ENCODE peak calls at places on chromosomes 11 and 22, in four cellular contexts. One of them, this sample, is unnamed.

GRCh38 chr11:19696073-19696472 is 16.6 kb upstream of the NAV2 start:
- DNase-seq in spleen: no peak
- DNase-seq in A549: no peak
- DNase-seq in stomach: no peak
- DNase-seq in this sample: no peak

GRCh38 chr22:20526628-20527355 is 19.4 kb downstream of the MED15 start:
- DNase-seq in spleen: no peak
- DNase-seq in A549: no peak
- DNase-seq in stomach: no peak
- DNase-seq in this sample: no peak

GRCh38 chr22:39664485-39665200 is 94.1 kb downstream of the CACNA1I start:
- DNase-seq in spleen: no peak
- DNase-seq in A549: no peak
- DNase-seq in stomach: no peak
- DNase-seq in this sample: peak

GRCh38 chr11:107567739-107568335 is 2.3 kb upstream of the ALKBH8 start:
- DNase-seq in spleen: no peak
- DNase-seq in A549: no peak
- DNase-seq in stomach: no peak
- DNase-seq in this sample: no peak

GRCh38 chr22:22817468-22818201 is 70.0 kb upstream of the IGLL5 start:
- DNase-seq in spleen: peak
- DNase-seq in A549: peak
- DNase-seq in stomach: no peak
- DNase-seq in this sample: no peak

GRCh38 chr11:14073821-14074529 is 111.5 kb downstream of the SPON1 start:
- DNase-seq in spleen: no peak
- DNase-seq in A549: no peak
- DNase-seq in stomach: no peak
- DNase-seq in this sample: no peak

GRCh38 chr11:105713696-105714095 is 103.8 kb downstream of the GRIA4 start:
- DNase-seq in spleen: no peak
- DNase-seq in A549: no peak
- DNase-seq in stomach: no peak
- DNase-seq in this sample: no peak

GRCh38 chr11:60840711-60841430 is 1.0 kb upstream of the CCDC86 start:
- DNase-seq in spleen: no peak
- DNase-seq in A549: no peak
- DNase-seq in stomach: no peak
- DNase-seq in this sample: no peak

GRCh38 chr11:72613977-72614376 is 60.2 kb downstream of the PDE2A start:
- DNase-seq in spleen: peak
- DNase-seq in A549: no peak
- DNase-seq in stomach: no peak
- DNase-seq in this sample: no peak

GRCh38 chr22:26287382-26288228 is 118.3 kb downstream of the SEZ6L start:
- DNase-seq in spleen: no peak
- DNase-seq in A549: no peak
- DNase-seq in stomach: no peak
- DNase-seq in this sample: no peak

GRCh38 chr11:45097721-45098493 is 48.5 kb upstream of the PRDM11 start:
- DNase-seq in spleen: no peak
- DNase-seq in A549: no peak
- DNase-seq in stomach: no peak
- DNase-seq in this sample: peak

GRCh38 chr11:33257897-33258630 is 883 bp downstream of the HIPK3 start:
- DNase-seq in spleen: peak
- DNase-seq in A549: peak
- DNase-seq in stomach: peak
- DNase-seq in this sample: peak

GRCh38 chr22:33018232-33018864 is 39.8 kb downstream of the SYN3 start:
- DNase-seq in spleen: no peak
- DNase-seq in A549: peak
- DNase-seq in stomach: peak
- DNase-seq in this sample: peak

GRCh38 chr11:73404048-73404447 is 27.8 kb downstream of the RELT start:
- DNase-seq in spleen: peak
- DNase-seq in A549: peak
- DNase-seq in stomach: peak
- DNase-seq in this sample: peak

GRCh38 chr11:2581151-2581930 is 118.5 kb downstream of the KCNQ1OT1 start:
- DNase-seq in spleen: peak
- DNase-seq in A549: no peak
- DNase-seq in stomach: peak
- DNase-seq in this sample: no peak

GRCh38 chr11:10927533-10927932 is 69.7 kb upstream of the ZBED5 start:
- DNase-seq in spleen: no peak
- DNase-seq in A549: no peak
- DNase-seq in stomach: no peak
- DNase-seq in this sample: no peak

GRCh38 chr11:61630104-61630503 is 49.2 kb upstream of the SYT7 start:
- DNase-seq in spleen: no peak
- DNase-seq in A549: no peak
- DNase-seq in stomach: no peak
- DNase-seq in this sample: no peak

GRCh38 chr11:64850979-64851567 is 6.6 kb upstream of the CDC42BPG start:
- DNase-seq in spleen: peak
- DNase-seq in A549: no peak
- DNase-seq in stomach: peak
- DNase-seq in this sample: no peak

GRCh38 chr11:66006134-66006890 is 4.0 kb downstream of the BANF1 start:
- DNase-seq in spleen: no peak
- DNase-seq in A549: no peak
- DNase-seq in stomach: no peak
- DNase-seq in this sample: no peak

GRCh38 chr11:66004186-66004585 is 1.9 kb downstream of the BANF1 start:
- DNase-seq in spleen: no peak
- DNase-seq in A549: no peak
- DNase-seq in stomach: no peak
- DNase-seq in this sample: no peak

GRCh38 chr11:66002648-66003225 is 434 bp downstream of the BANF1 start:
- DNase-seq in spleen: no peak
- DNase-seq in A549: peak
- DNase-seq in stomach: peak
- DNase-seq in this sample: no peak

GRCh38 chr11:66003291-66003690 is 988 bp downstream of the BANF1 start:
- DNase-seq in spleen: no peak
- DNase-seq in A549: no peak
- DNase-seq in stomach: no peak
- DNase-seq in this sample: no peak

GRCh38 chr11:66001941-66002647 is at the start of the genes BANF1 and EIF1AD:
- DNase-seq in spleen: peak
- DNase-seq in A549: peak
- DNase-seq in stomach: peak
- DNase-seq in this sample: peak
- TF ChIP-seq POLR2A in spleen: peak
- TF ChIP-seq POLR2A in A549: peak
- TF ChIP-seq POLR2A in stomach: no peak
- TF ChIP-seq POLR2A in this sample: peak

GRCh38 chr22:19142394-19142793 is 2.1 kb downstream of the ESS2 start:
- DNase-seq in spleen: no peak
- DNase-seq in A549: no peak
- DNase-seq in stomach: no peak
- DNase-seq in this sample: no peak

GRCh38 chr22:19146215-19146968 is 1.9 kb upstream of the ESS2 start:
- DNase-seq in spleen: peak
- DNase-seq in A549: peak
- DNase-seq in stomach: no peak
- DNase-seq in this sample: no peak

GRCh38 chr22:19139974-19140373 is 4.5 kb downstream of the ESS2 start:
- DNase-seq in spleen: peak
- DNase-seq in A549: no peak
- DNase-seq in stomach: no peak
- DNase-seq in this sample: no peak

GRCh38 chr22:19143967-19144400 is 467 bp downstream of the ESS2 start:
- DNase-seq in spleen: peak
- DNase-seq in A549: no peak
- DNase-seq in stomach: no peak
- DNase-seq in this sample: peak

DNA sequence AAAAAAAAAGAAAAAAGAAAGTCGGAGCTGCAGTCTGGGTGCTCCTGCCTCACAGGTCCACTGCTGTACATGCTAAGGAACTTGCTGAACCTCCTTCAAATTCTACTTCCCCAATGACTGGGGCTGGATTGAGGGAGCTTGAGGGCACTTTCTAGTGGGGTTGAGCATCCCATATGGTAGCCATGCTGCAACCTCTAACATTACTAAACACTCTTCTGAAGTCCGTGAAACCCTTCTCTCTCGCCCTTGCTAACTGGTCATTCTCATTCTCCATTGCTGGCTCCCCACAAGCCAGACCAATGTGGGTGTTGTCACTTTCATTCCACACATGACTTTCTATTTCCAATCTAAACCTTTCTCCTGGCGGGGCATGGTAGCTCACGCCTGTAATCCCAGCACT is 1.2 kb downstream of the ESS2 start:
- DNase-seq in spleen: no peak
- DNase-seq in A549: no peak
- DNase-seq in stomach: no peak
- DNase-seq in this sample: no peak
- TF ChIP-seq POLR2A in spleen: no peak
- TF ChIP-seq POLR2A in A549: no peak
- TF ChIP-seq POLR2A in stomach: no peak
- TF ChIP-seq POLR2A in this sample: no peak

GRCh38 chr22:49903322-49904039 is 14.8 kb downstream of the ALG12 start:
- DNase-seq in spleen: peak
- DNase-seq in A549: no peak
- DNase-seq in stomach: no peak
- DNase-seq in this sample: peak
- TF ChIP-seq POLR2A in spleen: no peak
- TF ChIP-seq POLR2A in A549: no peak
- TF ChIP-seq POLR2A in stomach: no peak
- TF ChIP-seq POLR2A in this sample: no peak

DNA sequence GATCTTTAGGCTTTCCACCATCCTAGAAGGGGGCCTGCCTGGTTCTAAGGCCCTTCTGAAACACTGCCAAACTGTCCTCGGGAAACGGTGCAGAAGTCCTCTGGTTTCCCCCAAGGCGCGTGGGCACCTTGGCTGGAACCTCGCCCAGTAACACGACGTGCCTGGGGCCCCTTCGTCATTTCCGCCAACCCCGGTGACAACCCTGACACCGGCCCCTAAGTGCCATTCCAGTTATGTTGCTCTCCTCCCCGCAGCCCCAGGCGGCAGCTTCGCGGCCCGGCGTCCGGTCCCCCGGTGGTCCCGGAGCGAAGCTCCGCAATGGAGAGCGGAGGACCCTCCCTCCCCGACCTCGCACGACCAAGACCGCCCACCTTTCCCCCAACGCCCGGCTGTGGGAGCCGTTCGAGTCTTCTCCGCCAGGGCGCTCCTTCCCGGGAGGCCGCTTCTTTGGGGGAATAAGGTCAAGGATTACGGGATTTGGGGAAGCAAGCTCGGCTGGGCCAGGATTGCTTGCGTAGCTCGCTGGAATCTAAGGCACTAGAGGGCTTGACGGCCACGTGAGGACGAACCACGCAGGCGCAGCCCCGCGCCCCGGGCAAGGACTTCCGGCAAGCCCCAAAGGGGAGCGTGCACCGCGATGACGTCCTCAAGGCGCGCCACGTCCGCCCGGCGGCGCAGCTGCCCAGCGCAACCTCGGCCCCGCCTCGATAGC is 648 bp downstream of the RNH1 start:
- DNase-seq in spleen: peak
- DNase-seq in A549: peak
- DNase-seq in stomach: peak
- DNase-seq in this sample: peak
- TF ChIP-seq POLR2A in spleen: peak
- TF ChIP-seq POLR2A in A549: no peak
- TF ChIP-seq POLR2A in stomach: peak
- TF ChIP-seq POLR2A in this sample: peak

GRCh38 chr11:112728288-112728687 is 232.9 kb upstream of the NCAM1 start:
- DNase-seq in spleen: no peak
- DNase-seq in A549: no peak
- DNase-seq in stomach: no peak
- DNase-seq in this sample: no peak
- TF ChIP-seq POLR2A in spleen: no peak
- TF ChIP-seq POLR2A in A549: no peak
- TF ChIP-seq POLR2A in stomach: no peak
- TF ChIP-seq POLR2A in this sample: no peak

GRCh38 chr11:69703711-69704507 is at the start of gene FGF19:
- DNase-seq in spleen: peak
- DNase-seq in A549: peak
- DNase-seq in stomach: no peak
- DNase-seq in this sample: peak
- TF ChIP-seq POLR2A in spleen: no peak
- TF ChIP-seq POLR2A in A549: no peak
- TF ChIP-seq POLR2A in stomach: no peak
- TF ChIP-seq POLR2A in this sample: no peak

DNA sequence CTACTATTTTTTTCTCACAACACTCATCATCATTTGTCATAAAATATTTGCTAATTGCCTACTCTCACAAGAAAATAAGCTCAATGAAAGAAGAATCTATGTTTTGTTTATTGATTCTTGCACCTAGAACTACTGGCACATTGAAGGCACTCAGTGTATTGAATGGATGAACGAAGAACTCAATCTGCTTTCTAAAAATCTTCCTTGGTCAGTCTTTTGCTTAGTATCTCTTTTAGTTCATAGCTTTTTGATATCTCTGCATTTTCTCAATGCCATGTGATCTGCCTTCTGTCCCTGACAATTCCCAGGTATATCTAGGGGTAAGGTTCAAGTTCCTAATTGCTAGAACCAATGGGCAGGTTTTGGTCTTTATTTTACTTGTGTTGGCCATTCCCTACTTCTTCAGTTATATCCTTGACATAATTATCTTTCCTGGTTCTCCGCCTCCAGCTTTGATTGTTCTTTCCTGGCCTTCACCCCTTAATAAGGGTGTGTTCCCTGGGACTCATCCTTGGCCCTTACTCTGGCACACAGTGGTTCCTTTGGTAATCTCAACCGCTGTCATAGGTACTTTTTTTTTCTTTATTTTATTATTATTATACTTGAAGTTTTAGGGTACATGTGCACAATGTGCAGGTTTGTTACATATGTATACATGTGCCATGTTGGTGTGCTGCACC is 96.4 kb downstream of the CCDC83 start:
- DNase-seq in spleen: no peak
- DNase-seq in A549: no peak
- DNase-seq in stomach: no peak
- DNase-seq in this sample: peak
- TF ChIP-seq POLR2A in spleen: no peak
- TF ChIP-seq POLR2A in A549: no peak
- TF ChIP-seq POLR2A in stomach: no peak
- TF ChIP-seq POLR2A in this sample: peak

GRCh38 chr11:110112457-110112856 is 19.3 kb downstream of the ZC3H12C start:
- DNase-seq in spleen: no peak
- DNase-seq in A549: no peak
- DNase-seq in stomach: no peak
- DNase-seq in this sample: no peak
- TF ChIP-seq POLR2A in spleen: no peak
- TF ChIP-seq POLR2A in A549: no peak
- TF ChIP-seq POLR2A in stomach: no peak
- TF ChIP-seq POLR2A in this sample: no peak